ENCODE peak calls at places on chromosome 5, in five cellular contexts. X, T, Q, B and L are unnamed samples. For H3K4me1, the result is how much of the 10 kb centered on the place peaks cover.

GRCh38 chr5:91383956-91384300 is 811 bp upstream of the ARRDC3 start:
- DNase-seq in X (no peak), T (no peak), Q (peak), B (no peak), L (peak)

GRCh38 chr5:73605223-73606087 is 20.5 kb upstream of the ARHGEF28 start:
- DNase-seq in X (no peak), T (peak), Q (peak), B (peak), L (no peak)

GRCh38 chr5:154260224-154260859 is 69.8 kb downstream of the GALNT10 start:
- DNase-seq in X (no peak), T (no peak), Q (no peak), B (no peak), L (no peak)

GRCh38 chr5:72106922-72107873 is at the start of gene MAP1B:
- DNase-seq in X (no peak), T (peak), Q (peak), B (peak), L (peak)

GRCh38 chr5:83590966-83591365 is 119.4 kb downstream of the VCAN start:
- DNase-seq in X (no peak), T (no peak), Q (no peak), B (no peak), L (no peak)

GRCh38 chr5:5371005-5371404 is 51.5 kb upstream of the ICE1 start:
- DNase-seq in X (no peak), T (no peak), Q (no peak), B (no peak), L (no peak)

GRCh38 chr5:62268239-62268638 is 37.8 kb upstream of the KIF2A start:
- DNase-seq in X (no peak), T (no peak), Q (peak), B (peak), L (no peak)

GRCh38 chr5:102958481-102959011 is 161.4 kb downstream of the GIN1 start:
- DNase-seq in X (no peak), T (peak), Q (no peak), B (no peak), L (no peak)

GRCh38 chr5:16970826-16971225 is 34.7 kb upstream of the MYO10 start:
- DNase-seq in X (no peak), T (peak), Q (no peak), B (no peak), L (no peak)

GRCh38 chr5:124655943-124656459 is 90.4 kb downstream of the ZNF608 start:
- DNase-seq in X (no peak), T (peak), Q (peak), B (peak), L (no peak)

GRCh38 chr5:78647838-78648358 is 674 bp downstream of the LHFPL2 start:
- DNase-seq in X (no peak), T (peak), Q (peak), B (peak), L (peak)

GRCh38 chr5:164597293-164597900 is 1092.0 kb downstream of the MAT2B start:
- DNase-seq in X (no peak), T (no peak), Q (no peak), B (no peak), L (no peak)

GRCh38 chr5:77133061-77133758 is 46.1 kb upstream of the ZBED3 start:
- DNase-seq in X (peak), T (peak), Q (peak), B (peak), L (peak)

GRCh38 chr5:12292610-12293204 is 388.5 kb upstream of the CTNND2 start:
- DNase-seq in X (no peak), T (no peak), Q (no peak), B (no peak), L (no peak)

GRCh38 chr5:172109749-172110148 is 78.3 kb downstream of the STK10 start:
- DNase-seq in X (no peak), T (no peak), Q (no peak), B (no peak), L (no peak)

GRCh38 chr5:159406571-159406970 is 76.3 kb upstream of the IL12B start:
- DNase-seq in X (no peak), T (no peak), Q (no peak), B (no peak), L (no peak)

GRCh38 chr5:111741270-111741669 is 15.7 kb downstream of the NREP start:
- DNase-seq in X (no peak), T (peak), Q (no peak), B (no peak), L (no peak)

GRCh38 chr5:120382813-120383212 is 81.3 kb upstream of the PRR16 start:
- DNase-seq in X (no peak), T (no peak), Q (no peak), B (no peak), L (no peak)

GRCh38 chr5:56913766-56914165 is 4.4 kb downstream of the SETD9 start:
- DNase-seq in X (no peak), T (no peak), Q (no peak), B (no peak), L (no peak)

GRCh38 chr5:134195666-134196065 is 18.9 kb upstream of the SKP1 start:
- DNase-seq in X (no peak), T (no peak), Q (no peak), B (no peak), L (no peak)

GRCh38 chr5:110932755-110933488 is 138.6 kb upstream of the TSLP start:
- DNase-seq in X (no peak), T (no peak), Q (no peak), B (no peak), L (no peak)

GRCh38 chr5:166576323-166576722 is 1715.1 kb upstream of the WWC1 start:
- DNase-seq in X (no peak), T (no peak), Q (no peak), B (no peak), L (no peak)

GRCh38 chr5:136998864-136999263 is 500.3 kb downstream of the SPOCK1 start:
- DNase-seq in X (no peak), T (no peak), Q (no peak), B (no peak), L (no peak)

GRCh38 chr5:59037453-59038168 is 454.7 kb downstream of the RAB3C start:
- DNase-seq in X (no peak), T (no peak), Q (no peak), B (no peak), L (no peak)

GRCh38 chr5:135208555-135209494 is 174.8 kb upstream of the PITX1 start:
- DNase-seq in X (no peak), T (peak), Q (no peak), B (no peak), L (no peak)

GRCh38 chr5:107425541-107426031 is 245.2 kb downstream of the EFNA5 start:
- DNase-seq in X (no peak), T (peak), Q (no peak), B (peak), L (no peak)

GRCh38 chr5:178573216-178573615 is 17.0 kb downstream of the COL23A1 start:
- DNase-seq in X (no peak), T (no peak), Q (peak), B (no peak), L (no peak)

GRCh38 chr5:109692011-109692410 is 2.3 kb downstream of the MAN2A1 start:
- DNase-seq in X (no peak), T (peak), Q (no peak), B (no peak), L (no peak)

GRCh38 chr5:153714732-153715287 is 224.3 kb downstream of the GRIA1 start:
- DNase-seq in X (no peak), T (peak), Q (no peak), B (no peak), L (no peak)

GRCh38 chr5:14870347-14871083 is 1.1 kb downstream of the ANKH start:
- DNase-seq in X (no peak), T (no peak), Q (no peak), B (peak), L (peak)

GRCh38 chr5:61397238-61397637 is 65.2 kb downstream of the ZSWIM6 start:
- DNase-seq in X (no peak), T (peak), Q (no peak), B (no peak), L (no peak)

GRCh38 chr5:15376803-15377202 is 123.2 kb upstream of the FBXL7 start:
- DNase-seq in X (no peak), T (no peak), Q (no peak), B (no peak), L (no peak)

GRCh38 chr5:139023276-139023675 is 148.1 kb upstream of the LRRTM2 start:
- DNase-seq in X (no peak), T (no peak), Q (no peak), B (no peak), L (no peak)

GRCh38 chr5:96254980-96255681 is 177.9 kb downstream of the PCSK1 start:
- DNase-seq in X (no peak), T (peak), Q (peak), B (peak), L (no peak)

GRCh38 chr5:157267766-157268480 is 2.0 kb downstream of the CYFIP2 start:
- DNase-seq in X (no peak), T (no peak), Q (no peak), B (no peak), L (no peak)

GRCh38 chr5:76717222-76718083 is 1.5 kb downstream of the F2R start:
- DNase-seq in X (no peak), T (no peak), Q (no peak), B (no peak), L (no peak)

GRCh38 chr5:156497816-156498215 is 170.9 kb downstream of the SGCD start:
- DNase-seq in X (no peak), T (peak), Q (no peak), B (no peak), L (no peak)

GRCh38 chr5:141618030-141618803 is 583 bp downstream of the DIAPH1 start:
- DNase-seq in X (no peak), T (peak), Q (peak), B (peak), L (peak)

GRCh38 chr5:179805070-179805528 is 1.6 kb downstream of the MGAT4B start:
- DNase-seq in X (no peak), T (no peak), Q (no peak), B (no peak), L (no peak)
- TF ChIP-seq POLR2A in X (no peak), T (no peak), Q (peak), B (no peak), L (no peak)

GRCh38 chr5:149207821-149208220 is 63.8 kb upstream of the AFAP1L1 start:
- DNase-seq in X (no peak), T (no peak), Q (no peak), B (no peak), L (no peak)

GRCh38 chr5:149206524-149207141 is 65.0 kb upstream of the AFAP1L1 start:
- DNase-seq in X (no peak), T (peak), Q (no peak), B (no peak), L (no peak)

GRCh38 chr5:149203896-149204544 is 62.7 kb downstream of the ABLIM3 start:
- DNase-seq in X (no peak), T (peak), Q (no peak), B (no peak), L (no peak)

GRCh38 chr5:149202910-149203451 is 61.7 kb downstream of the ABLIM3 start:
- DNase-seq in X (no peak), T (no peak), Q (no peak), B (no peak), L (no peak)

DNA sequence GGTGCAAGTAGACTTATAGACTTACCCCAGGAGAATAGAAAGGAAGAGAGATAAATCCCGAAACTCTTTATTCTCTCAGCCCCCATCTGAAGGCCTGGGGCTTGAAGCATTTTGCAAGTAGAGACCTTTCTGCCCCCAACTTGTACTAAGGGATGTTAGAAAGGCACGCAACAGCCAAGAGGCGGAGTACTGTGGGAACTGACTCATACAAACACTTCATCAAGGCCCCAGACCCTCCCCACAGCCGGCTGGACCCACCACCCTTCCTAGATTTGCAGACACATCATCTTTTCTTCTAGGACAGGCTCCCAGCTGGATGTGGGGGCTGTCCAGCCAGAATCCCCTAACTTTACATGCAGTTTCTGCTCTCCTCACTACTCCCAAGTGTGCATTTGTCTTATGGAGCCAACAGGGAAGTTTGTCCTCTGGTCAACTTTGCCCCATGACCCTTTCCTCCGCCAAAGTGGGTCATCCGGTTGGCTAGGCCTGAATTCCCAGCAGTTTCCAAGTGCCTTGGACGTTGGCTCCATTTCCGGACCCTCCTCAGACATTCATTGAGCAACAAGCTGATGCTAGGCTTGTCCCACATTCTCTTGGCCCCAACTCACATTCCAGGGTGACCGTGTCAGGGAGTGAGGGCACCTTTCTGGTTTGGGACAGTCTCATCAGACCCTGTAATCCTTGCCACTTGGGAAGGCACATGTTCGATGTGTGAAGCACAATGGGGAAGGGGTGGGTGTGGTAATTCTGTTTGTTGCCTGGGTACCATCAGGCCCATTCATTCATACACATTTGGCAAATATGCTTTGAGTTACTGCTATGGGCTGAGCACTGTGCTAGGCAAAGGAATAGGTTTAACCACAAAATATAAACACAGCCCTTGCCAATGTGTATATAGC is 64.6 kb downstream of the ABLIM3 start:
- DNase-seq in X (no peak), T (peak), Q (peak), B (no peak), L (peak)
- H3K27ac ChIP-seq in X (peak), T (peak), Q (peak), B (no peak), L (no peak)

DNA sequence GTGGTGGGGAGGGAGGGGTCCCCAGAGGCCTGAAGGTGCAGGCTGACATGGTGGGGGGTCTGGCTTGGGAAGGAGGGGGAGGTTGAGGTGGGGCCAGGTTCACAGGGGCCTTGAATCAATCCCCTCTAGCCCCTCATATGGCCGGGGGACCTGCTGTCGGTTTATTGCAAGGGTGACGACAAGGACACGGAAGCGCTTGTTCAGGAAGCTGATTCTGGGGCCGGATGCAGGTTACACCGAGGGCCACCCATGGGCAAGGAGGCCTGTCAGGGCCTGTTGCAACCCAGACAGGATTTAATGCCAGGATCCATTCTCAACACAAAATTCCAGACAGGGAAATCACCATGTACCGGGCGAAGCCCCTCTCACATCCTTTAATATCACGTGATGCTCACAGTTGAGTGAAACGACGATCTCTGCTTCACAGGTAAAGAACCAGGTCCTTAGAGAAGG is 41.6 kb upstream of the SYNPO start:
- DNase-seq in X (no peak), T (no peak), Q (no peak), B (peak), L (peak)
- H3K4me1 ChIP-seq in X (under half), T (under half), Q (under half), B (under half), L (under half)

GRCh38 chr5:160418561-160419457 is at the start of gene SLU7:
- DNase-seq in X (peak), T (peak), Q (peak), B (peak), L (peak)
- TF ChIP-seq POLR2A in X (peak), T (peak), Q (peak), B (peak), L (peak)

GRCh38 chr5:54087436-54087835 is 222.9 kb downstream of the ARL15 start:
- DNase-seq in X (no peak), T (peak), Q (no peak), B (no peak), L (no peak)
- H3K27ac ChIP-seq in X (no peak), T (peak), Q (no peak), B (no peak), L (no peak)

GRCh38 chr5:142856269-142856668 is 86.1 kb downstream of the ARHGAP26 start:
- DNase-seq in X (no peak), T (no peak), Q (no peak), B (no peak), L (no peak)
- H3K4me1 ChIP-seq in X (under half), T (under half), Q (under half), B (under half), L (half or more)